ENCODE peak calls at places on chromosomes 1 and 21, in six cellular contexts. N, M, X, T, A and S are unnamed samples.

GRCh38 chr1:53276153-53276901 is 38.0 kb upstream of the MAGOH start:
- DNase-seq in N (no peak), M (no peak), X (no peak), T (no peak), A (no peak), S (no peak)

GRCh38 chr1:59177756-59178155 is 119.1 kb upstream of the FGGY start:
- DNase-seq in N (no peak), M (no peak), X (no peak), T (no peak), A (no peak), S (no peak)

GRCh38 chr1:32871364-32872188 is 864 bp upstream of the FNDC5 start:
- DNase-seq in N (no peak), M (no peak), X (no peak), T (peak; percentile 11), A (no peak), S (no peak)

GRCh38 chr1:210582186-210582981 is 253.7 kb downstream of the HHAT start:
- DNase-seq in N (no peak), M (peak; percentile 40), X (no peak), T (no peak), A (no peak), S (no peak)

GRCh38 chr1:116825735-116826438 is 71.7 kb downstream of the CD2 start:
- DNase-seq in N (no peak), M (peak; percentile 20), X (no peak), T (peak; percentile 54), A (peak; percentile 83), S (no peak)

GRCh38 chr1:189619682-189620332 is 857.9 kb downstream of the BRINP3 start:
- DNase-seq in N (peak; percentile 93), M (no peak), X (no peak), T (peak; percentile 3), A (no peak), S (no peak)

GRCh38 chr21:32004281-32004680 is 131.5 kb downstream of the HUNK start:
- DNase-seq in N (no peak), M (no peak), X (no peak), T (no peak), A (no peak), S (no peak)

GRCh38 chr1:30984167-30984870 is 75.8 kb upstream of the SDC3 start:
- DNase-seq in N (no peak), M (no peak), X (no peak), T (no peak), A (no peak), S (no peak)

GRCh38 chr21:41678944-41679343 is 87.9 kb downstream of the RIPK4 start:
- DNase-seq in N (peak; percentile 94), M (peak; percentile 92), X (peak; percentile 82), T (peak; percentile 87), A (peak; percentile 61), S (peak; percentile 91)

GRCh38 chr21:26593800-26594199 is 20.7 kb upstream of the CYYR1 start:
- DNase-seq in N (no peak), M (no peak), X (no peak), T (no peak), A (peak; percentile 19), S (no peak)

GRCh38 chr1:78277253-78277652 is 213.5 kb upstream of the PTGFR start:
- DNase-seq in N (peak; percentile 85), M (no peak), X (no peak), T (peak; percentile 69), A (no peak), S (no peak)

GRCh38 chr1:204094262-204095247 is 21.6 kb downstream of the SOX13 start:
- DNase-seq in N (no peak), M (no peak), X (no peak), T (no peak), A (no peak), S (no peak)

GRCh38 chr21:46039891-46040660 is 57.8 kb upstream of the COL6A2 start:
- DNase-seq in N (no peak), M (no peak), X (no peak), T (no peak), A (no peak), S (peak; percentile 62)

GRCh38 chr1:61518670-61519400 is 206.1 kb downstream of the TM2D1 start:
- DNase-seq in N (no peak), M (no peak), X (no peak), T (no peak), A (no peak), S (no peak)

GRCh38 chr1:13951793-13952751 is 252.1 kb downstream of the PRDM2 start:
- DNase-seq in N (no peak), M (no peak), X (no peak), T (no peak), A (no peak), S (no peak)

GRCh38 chr1:15944308-15945010 is 31.4 kb downstream of the ZBTB17 start:
- DNase-seq in N (no peak), M (no peak), X (no peak), T (no peak), A (no peak), S (no peak)

GRCh38 chr1:45669379-45669778 is 17.0 kb downstream of the GPBP1L1 start:
- DNase-seq in N (peak; percentile 67), M (no peak), X (no peak), T (no peak), A (no peak), S (no peak)

GRCh38 chr1:173475564-173476196 is 1.5 kb upstream of the PRDX6 start:
- DNase-seq in N (peak; percentile 77), M (peak; percentile 9), X (no peak), T (peak; percentile 84), A (peak; percentile 17), S (no peak)

GRCh38 chr1:167126811-167127210 is 32.9 kb downstream of the STYXL2 start:
- DNase-seq in N (no peak), M (no peak), X (no peak), T (no peak), A (no peak), S (no peak)

GRCh38 chr1:28594661-28595411 is 2.8 kb downstream of the RAB42 start:
- DNase-seq in N (no peak), M (no peak), X (peak; percentile 38), T (no peak), A (no peak), S (no peak)

GRCh38 chr1:209202826-209203439 is 380.6 kb upstream of the CAMK1G start:
- DNase-seq in N (peak; percentile 64), M (peak; percentile 58), X (no peak), T (peak; percentile 60), A (peak; percentile 65), S (no peak)

DNA sequence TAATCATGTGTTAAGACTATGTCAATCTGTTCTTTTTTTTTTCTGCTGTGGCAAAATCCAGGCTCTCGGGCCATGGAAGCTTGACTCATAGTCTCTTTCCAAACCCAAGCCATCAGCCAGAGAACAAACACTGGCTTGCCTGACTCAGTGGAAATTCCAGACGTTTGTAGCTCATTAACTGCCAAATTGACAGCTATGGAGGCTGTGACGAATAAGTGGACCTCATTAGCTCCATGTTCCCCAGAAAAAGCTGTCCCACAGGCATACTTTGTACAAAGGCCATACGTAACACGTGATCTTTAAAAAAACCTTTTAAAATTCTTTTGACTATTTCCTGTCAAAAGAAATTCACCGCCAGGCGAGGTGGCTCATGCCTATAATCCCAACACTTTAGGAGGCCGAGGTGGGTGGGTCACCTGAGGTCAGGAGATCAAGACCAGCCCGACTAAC is 8.0 kb upstream of the PNRC2 start:
- DNase-seq in N (peak; percentile 78), M (no peak), X (no peak), T (peak; percentile 96), A (no peak), S (no peak)
- H3K27ac ChIP-seq in N (no peak overlapping the region), M (no peak overlapping the region), X (no peak overlapping the region), T (peak overlapping the region; percentile 73), A (peak overlapping the region; percentile 71), S (no peak overlapping the region)

DNA sequence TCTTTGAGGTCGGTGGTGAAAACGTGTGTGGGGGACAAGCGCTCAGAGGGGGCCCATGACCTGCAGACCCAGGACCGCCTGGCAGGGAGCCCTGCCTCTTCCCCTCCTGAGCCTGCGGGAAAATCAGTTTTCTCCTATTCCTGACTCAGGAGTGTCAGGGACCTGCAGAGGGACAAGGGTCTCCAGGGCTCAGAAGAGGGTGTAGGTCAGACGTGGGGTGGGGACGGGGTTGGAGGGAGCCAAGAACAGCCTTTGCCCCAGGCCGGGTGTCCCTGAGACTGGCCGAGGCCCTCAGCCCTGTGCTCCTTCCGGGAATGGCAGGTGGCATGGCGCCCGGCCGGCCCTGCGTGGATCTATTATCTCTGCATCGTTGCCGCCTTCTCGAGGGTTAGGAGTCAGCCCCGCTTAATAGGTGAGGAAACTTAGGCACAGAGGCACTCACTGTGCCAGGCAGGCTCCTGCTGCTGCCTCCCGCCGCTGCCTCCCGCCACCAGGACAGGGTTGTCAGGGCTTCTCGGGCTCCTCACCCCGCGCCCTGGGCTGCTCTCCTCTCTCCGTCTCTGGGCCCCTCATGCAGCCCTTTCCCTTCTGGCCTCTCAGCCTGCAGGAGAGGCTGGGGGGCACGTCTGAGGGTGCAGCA is 37.5 kb downstream of the AJAP1 start:
- DNase-seq in N (no peak), M (no peak), X (no peak), T (no peak), A (no peak), S (peak; percentile 74)
- H3K9me3 ChIP-seq in N (peaks cover 69% of the 10 kb centered on the region), M (no peaks in the 10 kb centered on the region), X (no peaks in the 10 kb centered on the region), T (no peaks in the 10 kb centered on the region), A (no peaks in the 10 kb centered on the region), S (no peaks in the 10 kb centered on the region)

GRCh38 chr1:235068155-235069121 is 60.2 kb downstream of the TOMM20 start:
- DNase-seq in N (peak; percentile 89), M (no peak), X (no peak), T (peak; percentile 65), A (no peak), S (no peak)
- H3K27ac ChIP-seq in N (peak overlapping the region; percentile 3), M (no peak overlapping the region), X (no peak overlapping the region), T (no peak overlapping the region), A (peak overlapping the region; percentile 63), S (peak overlapping the region; percentile 75)

DNA sequence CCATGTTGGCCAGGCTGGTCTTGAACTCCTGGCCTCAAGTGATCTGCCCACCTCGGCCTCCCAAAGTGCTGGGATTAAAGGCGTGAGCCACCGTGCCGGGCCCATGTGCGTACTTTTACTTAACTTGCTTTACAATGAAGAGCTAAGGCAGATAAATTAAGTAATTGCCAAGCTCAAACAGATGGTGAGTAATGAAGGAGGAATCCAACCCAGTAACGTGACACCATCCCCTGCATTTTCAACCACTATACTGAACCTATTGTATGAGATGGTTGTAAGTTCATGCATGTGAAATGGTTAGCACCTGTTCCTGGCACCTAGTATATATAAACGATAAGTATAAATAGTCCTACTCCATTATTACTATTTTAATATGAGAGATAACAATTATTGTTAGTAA is 588.0 kb upstream of the BEND5 start:
- DNase-seq in N (no peak), M (no peak), X (no peak), T (no peak), A (no peak), S (no peak)
- H3K9me3 ChIP-seq in N (peaks cover 6% of the 10 kb centered on the region), M (no peaks in the 10 kb centered on the region), X (peaks cover 59% of the 10 kb centered on the region), T (no peaks in the 10 kb centered on the region), A (no peaks in the 10 kb centered on the region), S (no peaks in the 10 kb centered on the region)